ENCODE peak calls at places on chromosomes 3 and 15, in ten cellular contexts. O is NCI-H460, Q is A549, E is M059J, H is ACHN, W is cardiac muscle cell, Y is psoas muscle, M is HT1080, P is NCI-H1105, R is colonic mucosa. T is an unnamed sample.

GRCh38 chr15:42385206-42385979 is 26.1 kb downstream of the CAPN3 start:
- DNase-seq in O (peak; percentile 30), Q (peak; percentile 54), E (peak; percentile 48), H (peak; percentile 50), W (peak; percentile 81), Y (no peak), M (peak; percentile 48), P (peak; percentile 3), R (peak; percentile 59), T (no peak)

GRCh38 chr3:50121416-50122032 is 32.8 kb downstream of the RBM5 start:
- DNase-seq in O (peak; percentile 68), Q (peak; percentile 77), E (peak; percentile 66), H (peak; percentile 75), W (peak; percentile 83), Y (peak; percentile 88), M (peak; percentile 74), P (peak; percentile 30), R (peak; percentile 80), T (peak; percentile 8)

GRCh38 chr3:185330644-185331043 is 32.3 kb upstream of the MAP3K13 start:
- DNase-seq in O (no peak), Q (no peak), E (no peak), H (no peak), W (no peak), Y (no peak), M (no peak), P (no peak), R (no peak), T (no peak)

GRCh38 chr3:194482196-194482593 is 4.6 kb downstream of the ATP13A3 start:
- DNase-seq in O (no peak), Q (no peak), E (peak; percentile 71), H (no peak), W (no peak), Y (no peak), M (peak; percentile 35), P (no peak), R (no peak), T (no peak)

GRCh38 chr3:194256040-194256945 is 94.8 kb downstream of the CPN2 start:
- DNase-seq in O (no peak), Q (no peak), E (no peak), H (no peak), W (no peak), Y (no peak), M (no peak), P (no peak), R (no peak), T (no peak)

GRCh38 chr15:56821721-56822425 is 88.6 kb upstream of the ZNF280D start:
- DNase-seq in O (peak; percentile 53), Q (peak; percentile 80), E (peak; percentile 59), H (peak; percentile 54), W (peak; percentile 70), Y (peak; percentile 71), M (peak; percentile 60), P (peak; percentile 4), R (peak; percentile 71), T (no peak)

GRCh38 chr3:158098834-158099424 is 7.3 kb downstream of the SHOX2 start:
- DNase-seq in O (no peak), Q (no peak), E (peak; percentile 70), H (no peak), W (no peak), Y (no peak), M (no peak), P (no peak), R (no peak), T (no peak)

GRCh38 chr3:146218880-146219866 is 31.7 kb downstream of the PLSCR4 start:
- DNase-seq in O (peak; percentile 19), Q (peak; percentile 40), E (peak; percentile 51), H (peak; percentile 42), W (peak; percentile 46), Y (no peak), M (peak; percentile 26), P (peak; percentile 22), R (peak; percentile 46), T (no peak)

GRCh38 chr3:106119691-106120090 is 250.9 kb upstream of the CBLB start:
- DNase-seq in O (no peak), Q (peak; percentile 51), E (peak; percentile 72), H (no peak), W (no peak), Y (no peak), M (peak; percentile 71), P (no peak), R (no peak), T (no peak)

GRCh38 chr3:134079111-134079531 is 49.4 kb upstream of the SLCO2A1 start:
- DNase-seq in O (no peak), Q (no peak), E (peak; percentile 53), H (no peak), W (no peak), Y (no peak), M (no peak), P (no peak), R (no peak), T (no peak)

GRCh38 chr3:14000556-14000955 is 120.7 kb upstream of the WNT7A start:
- DNase-seq in O (no peak), Q (no peak), E (peak; percentile 2), H (no peak), W (no peak), Y (no peak), M (peak; percentile 8), P (no peak), R (no peak), T (no peak)

GRCh38 chr3:171055336-171056178 is 29.0 kb upstream of the SLC2A2 start:
- DNase-seq in O (peak; percentile 7), Q (peak; percentile 40), E (peak; percentile 81), H (peak; percentile 43), W (no peak), Y (no peak), M (peak; percentile 73), P (no peak), R (no peak), T (no peak)

GRCh38 chr15:83322061-83322460 is 37.6 kb upstream of the BNC1 start:
- DNase-seq in O (no peak), Q (no peak), E (no peak), H (no peak), W (no peak), Y (no peak), M (peak; percentile 24), P (no peak), R (no peak), T (no peak)

GRCh38 chr3:186108106-186108940 is 566 bp downstream of the ETV5 start:
- DNase-seq in O (peak; percentile 40), Q (peak; percentile 70), E (peak; percentile 80), H (peak; percentile 76), W (peak; percentile 86), Y (peak; percentile 72), M (peak; percentile 61), P (peak; percentile 40), R (peak; percentile 37), T (no peak)

GRCh38 chr15:45670061-45670460 is 35.2 kb downstream of the SQOR start:
- DNase-seq in O (no peak), Q (no peak), E (no peak), H (no peak), W (no peak), Y (no peak), M (no peak), P (no peak), R (no peak), T (no peak)

GRCh38 chr3:103706671-103707070 is 1271.9 kb downstream of the ZPLD1 start:
- DNase-seq in O (no peak), Q (no peak), E (no peak), H (no peak), W (no peak), Y (no peak), M (no peak), P (no peak), R (no peak), T (no peak)

GRCh38 chr3:164155386-164155785 is 922.9 kb downstream of the SI start:
- DNase-seq in O (no peak), Q (no peak), E (peak; percentile 3), H (no peak), W (no peak), Y (no peak), M (peak; percentile 82), P (no peak), R (no peak), T (no peak)

GRCh38 chr3:23576379-23576959 is 229.3 kb upstream of the UBE2E1 start:
- DNase-seq in O (no peak), Q (peak; percentile 51), E (peak; percentile 28), H (no peak), W (no peak), Y (no peak), M (no peak), P (no peak), R (no peak), T (no peak)

T was measured in cerebellar nuclear complex.